ENCODE peak calls at places on chromosomes 1 and 21, in six cellular contexts. W is CD8-positive, alpha-beta memory T cell; G is AG04450; T is upper lobe of right lung; A is CD4-positive, alpha-beta memory T cell; D is CD8-positive, alpha-beta T cell. O is an unnamed sample.
A peak's percentile ranks its signal among the peaks of the same experiment; 100 is the strongest.

GRCh38 chr1:45822644-45823043 is 19.2 kb downstream of the MAST2 start:
- DNase-seq in T (no peak), A (no peak), G (no peak), D (no peak), W (no peak), O (no peak)

GRCh38 chr1:108663074-108663473 is 2.2 kb upstream of the HENMT1 start:
- DNase-seq in A (no peak), G (no peak), T (no peak), D (no peak), W (no peak), O (no peak)

GRCh38 chr1:170162385-170163226 is 16.8 kb downstream of the NTMT2 start:
- DNase-seq in W (no peak), G (peak; percentile 87), A (no peak), D (no peak), T (no peak), O (no peak)

GRCh38 chr1:166840309-166841302 is 1.3 kb downstream of the POGK start:
- DNase-seq in G (peak; percentile 3), D (no peak), W (no peak), A (no peak), T (no peak), O (no peak)

GRCh38 chr1:7389786-7390603 is 381.1 kb upstream of the VAMP3 start:
- DNase-seq in D (no peak), A (no peak), W (no peak), G (no peak), T (no peak), O (no peak)

GRCh38 chr1:91877574-91878208 is 8.3 kb downstream of the TGFBR3 start:
- DNase-seq in G (no peak), T (no peak), W (no peak), A (no peak), D (no peak), O (no peak)

GRCh38 chr1:110503471-110503870 is 15.5 kb downstream of the KCNA10 start:
- DNase-seq in D (no peak), W (no peak), G (no peak), T (no peak), A (no peak), O (peak; percentile 6)

GRCh38 chr1:97632075-97632474 is 288.8 kb downstream of the DPYD start:
- DNase-seq in A (no peak), W (no peak), D (no peak), T (no peak), G (peak; percentile 7), O (no peak)

GRCh38 chr1:221751267-221751887 is 9.5 kb upstream of the DUSP10 start:
- DNase-seq in T (no peak), W (no peak), G (no peak), D (no peak), A (no peak), O (no peak)

GRCh38 chr1:55216078-55216477 is 914 bp upstream of the USP24 start:
- DNase-seq in A (no peak), T (no peak), W (no peak), G (no peak), D (no peak), O (no peak)

GRCh38 chr1:158810311-158810710 is 20.8 kb upstream of the MNDA start:
- DNase-seq in D (no peak), T (no peak), A (no peak), G (no peak), W (no peak), O (no peak)

GRCh38 chr1:169484683-169485426 is 889 bp downstream of the SLC19A2 start:
- DNase-seq in G (no peak), D (peak; percentile 28), T (peak; percentile 80), W (peak; percentile 6), A (no peak), O (peak; percentile 78)

GRCh38 chr1:3905953-3906671 is 6.0 kb upstream of the C1orf174 start:
- DNase-seq in G (no peak), A (no peak), D (no peak), T (no peak), W (no peak), O (peak; percentile 43)

GRCh38 chr1:92900539-92900938 is 60.7 kb downstream of the DIPK1A start:
- DNase-seq in D (no peak), G (no peak), A (no peak), T (no peak), W (no peak), O (no peak)
- H3K27ac ChIP-seq in D (no peak overlapping the region), G (no peak overlapping the region), A (no peak overlapping the region), T (no peak overlapping the region), W (no peak overlapping the region), O (no peak overlapping the region)

GRCh38 chr1:154410185-154410827 is 5.2 kb downstream of the IL6R start:
- DNase-seq in D (no peak), A (peak; percentile 42), G (no peak), T (peak; percentile 46), W (no peak), O (peak; percentile 35)
- H3K27ac ChIP-seq in D (no peak overlapping the region), A (peak overlapping the region; percentile 68), G (no peak overlapping the region), T (peak overlapping the region; percentile 9), W (no peak overlapping the region), O (peak overlapping the region; percentile 36)

GRCh38 chr21:34603002-34603709 is 11.8 kb downstream of the RCAN1 start:
- DNase-seq in W (no peak), T (peak; percentile 92), G (peak; percentile 46), A (peak; percentile 29), D (peak; percentile 50), O (peak; percentile 88)
- H3K27ac ChIP-seq in W (no peak overlapping the region), T (no peak overlapping the region), G (no peak overlapping the region), A (no peak overlapping the region), D (no peak overlapping the region), O (no peak overlapping the region)

GRCh38 chr21:44917446-44918106 is 3.1 kb downstream of the ITGB2 start:
- DNase-seq in T (no peak), A (no peak), D (no peak), G (no peak), W (no peak), O (peak; percentile 39)
- H3K27ac ChIP-seq in T (no peak overlapping the region), A (peak overlapping the region; percentile 75), D (peak overlapping the region; percentile 26), G (no peak overlapping the region), W (no peak overlapping the region), O (no peak overlapping the region)

GRCh38 chr21:28186604-28187003 is 806.1 kb downstream of the LTN1 start:
- DNase-seq in W (no peak), G (no peak), A (no peak), D (no peak), T (no peak), O (no peak)
- H3K27ac ChIP-seq in W (no peak overlapping the region), G (no peak overlapping the region), A (no peak overlapping the region), D (no peak overlapping the region), T (no peak overlapping the region), O (no peak overlapping the region)

DNA sequence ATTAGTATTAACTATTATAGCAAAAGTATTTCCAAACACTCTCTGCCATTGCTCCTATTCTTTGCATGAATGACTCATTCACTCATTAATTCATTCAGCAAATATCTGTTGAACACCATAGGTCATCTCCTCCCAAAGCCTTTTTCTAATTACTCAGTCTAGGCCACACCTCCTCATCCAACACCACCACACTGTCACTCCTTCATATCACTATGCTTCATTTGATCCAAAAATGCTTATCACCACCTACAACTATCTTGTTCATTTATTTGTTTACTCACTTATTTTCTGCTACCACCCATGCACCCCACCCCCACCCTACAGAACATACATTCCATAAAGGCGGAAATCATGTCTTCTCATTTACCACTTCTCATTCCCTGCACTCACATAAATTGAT is 94.4 kb upstream of the TNFSF4 start:
- DNase-seq in W (no peak), D (no peak), T (no peak), G (no peak), A (no peak), O (no peak)
- H3K27ac ChIP-seq in W (no peak overlapping the region), D (no peak overlapping the region), T (no peak overlapping the region), G (no peak overlapping the region), A (no peak overlapping the region), O (no peak overlapping the region)

DNA sequence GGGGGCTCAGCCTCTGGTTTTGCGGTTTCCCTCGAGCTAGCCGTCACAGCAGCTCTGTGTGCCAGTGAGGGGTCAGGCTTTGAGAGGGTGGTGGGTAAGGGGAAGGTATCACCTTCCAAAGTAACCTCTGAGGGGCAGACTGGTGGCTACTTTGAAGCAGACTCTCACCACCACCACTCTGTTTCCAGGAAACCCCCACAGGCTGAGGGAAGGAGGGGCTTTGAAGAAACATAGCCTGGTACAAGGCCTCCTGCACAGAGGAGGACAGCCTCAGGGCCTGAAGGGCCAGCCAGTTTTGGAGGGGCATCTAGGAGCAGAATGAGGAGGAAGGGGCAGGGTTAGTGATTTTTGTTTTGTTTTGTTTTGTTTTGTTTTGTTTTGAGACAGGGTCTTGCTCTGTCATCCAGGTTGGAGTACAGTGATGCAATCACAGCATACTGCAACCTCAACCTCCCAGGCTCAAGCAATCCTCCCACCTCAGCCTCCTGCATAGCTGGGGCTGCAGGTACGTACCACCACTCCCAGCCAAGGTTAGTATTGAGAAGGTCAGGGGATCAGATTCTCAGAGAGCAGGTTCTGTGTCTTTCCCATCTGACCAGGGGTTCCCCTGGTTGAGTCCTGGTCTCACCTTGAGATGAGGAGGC is 17.2 kb upstream of the ZNF683 start:
- DNase-seq in A (no peak), W (no peak), T (no peak), D (no peak), G (no peak), O (no peak)
- H3K27ac ChIP-seq in A (no peak overlapping the region), W (no peak overlapping the region), T (no peak overlapping the region), D (no peak overlapping the region), G (no peak overlapping the region), O (no peak overlapping the region)